ENCODE peak calls at places on chromosomes 11 and 22, in five cellular contexts. R is AG20443; O is posterior vena cava; I is activated naive CD4-positive, alpha-beta T cell treated with Interleukin-2 at 50 U/mL for 16 hours; B is NCI-H2227 treated with DMSO at 0.1 percent for 48 hours. Y is an unnamed sample.
A peak's percentile ranks its signal among the peaks of the same experiment; 100 is the strongest.

GRCh38 chr22:37546436-37547248 is 13.6 kb upstream of the CDC42EP1 start:
- DNase-seq in R (peak; percentile 69), O (peak; percentile 90), I (no peak), B (no peak), Y (peak; percentile 87)

GRCh38 chr11:33182246-33182878 is 21.1 kb upstream of the CSTF3 start:
- DNase-seq in R (no peak), O (no peak), I (no peak), B (no peak), Y (no peak)

GRCh38 chr22:38196791-38197429 is 4.9 kb upstream of the MAFF start:
- DNase-seq in R (no peak), O (peak; percentile 88), I (no peak), B (no peak), Y (no peak)

GRCh38 chr11:4523666-4524065 is 21.3 kb upstream of the OR52M1 start:
- DNase-seq in R (no peak), O (no peak), I (no peak), B (no peak), Y (no peak)

GRCh38 chr11:61699737-61700160 is 19.6 kb downstream of the DAGLA start:
- DNase-seq in R (no peak), O (no peak), I (no peak), B (no peak), Y (no peak)

GRCh38 chr11:12673601-12673923 is 659 bp upstream of the TEAD1 start:
- DNase-seq in R (no peak), O (no peak), I (no peak), B (no peak), Y (no peak)

GRCh38 chr11:65013130-65013691 is 749 bp upstream of the ARL2 start:
- DNase-seq in R (peak; percentile 96), O (peak; percentile 98), I (peak; percentile 92), B (no peak), Y (peak; percentile 82)

GRCh38 chr22:19085233-19086043 is 36.8 kb downstream of the DGCR2 start:
- DNase-seq in R (peak; percentile 61), O (no peak), I (no peak), B (peak; percentile 43), Y (peak; percentile 43)

GRCh38 chr11:1199689-1200610 is 22.9 kb upstream of the MUC5B start:
- DNase-seq in R (no peak), O (peak; percentile 80), I (no peak), B (no peak), Y (no peak)

GRCh38 chr11:126113515-126113957 is 50.9 kb upstream of the CDON start:
- DNase-seq in R (peak; percentile 92), O (peak; percentile 97), I (no peak), B (no peak), Y (peak; percentile 99)

GRCh38 chr22:47814474-47814873 is 1052.0 kb downstream of the TBC1D22A start:
- DNase-seq in R (no peak), O (no peak), I (no peak), B (no peak), Y (no peak)

GRCh38 chr11:122578168-122578825 is 77.2 kb upstream of the UBASH3B start:
- DNase-seq in R (no peak), O (no peak), I (no peak), B (no peak), Y (peak; percentile 10)

GRCh38 chr11:95144313-95145235 is 54.9 kb downstream of the ENDOD1 start:
- DNase-seq in R (no peak), O (no peak), I (no peak), B (no peak), Y (peak; percentile 46)

GRCh38 chr11:111586305-111586915 is 15.8 kb upstream of the SIK2 start:
- DNase-seq in R (peak; percentile 46), O (no peak), I (peak; percentile 27), B (peak; percentile 35), Y (peak; percentile 68)

GRCh38 chr22:23097412-23098229 is 27.3 kb downstream of the GNAZ start:
- DNase-seq in R (no peak), O (no peak), I (no peak), B (no peak), Y (no peak)

GRCh38 chr11:35321532-35322320 is 97.6 kb downstream of the SLC1A2 start:
- DNase-seq in R (peak; percentile 86), O (no peak), I (no peak), B (no peak), Y (peak; percentile 93)

GRCh38 chr22:42717197-42717967 is 3.3 kb downstream of the A4GALT start:
- DNase-seq in R (no peak), O (no peak), I (no peak), B (peak; percentile 9), Y (peak; percentile 45)

GRCh38 chr11:2951235-2952110 is 22.3 kb upstream of the PHLDA2 start:
- DNase-seq in R (peak; percentile 65), O (no peak), I (no peak), B (no peak), Y (peak; percentile 56)

GRCh38 chr11:693415-693831 is 1.6 kb downstream of the DEAF1 start:
- DNase-seq in R (no peak), O (no peak), I (no peak), B (no peak), Y (peak; percentile 31)

GRCh38 chr11:69243496-69244200 is 50.3 kb upstream of the MYEOV start:
- DNase-seq in R (no peak), O (no peak), I (no peak), B (no peak), Y (no peak)

GRCh38 chr11:33724644-33725035 is 11.6 kb downstream of the CD59 start:
- DNase-seq in R (no peak), O (no peak), I (no peak), B (no peak), Y (peak; percentile 77)

GRCh38 chr11:43806976-43807375 is 73.7 kb upstream of the ALKBH3 start:
- DNase-seq in R (no peak), O (no peak), I (no peak), B (no peak), Y (no peak)

GRCh38 chr11:19703211-19703610 is 9.4 kb upstream of the NAV2 start:
- DNase-seq in R (no peak), O (no peak), I (no peak), B (no peak), Y (no peak)

GRCh38 chr11:121614661-121615240 is 162.0 kb upstream of the SORL1-AS1 start:
- DNase-seq in R (no peak), O (no peak), I (no peak), B (no peak), Y (no peak)

GRCh38 chr11:132234878-132235277 is 864.5 kb downstream of the NTM start:
- DNase-seq in R (peak; percentile 39), O (no peak), I (no peak), B (no peak), Y (peak; percentile 44)

GRCh38 chr11:63768232-63769043 is at the start of gene ZFTA:
- DNase-seq in R (peak; percentile 89), O (peak; percentile 86), I (peak; percentile 63), B (peak; percentile 58), Y (peak; percentile 34)

GRCh38 chr11:57323503-57324153 is 1.1 kb downstream of the TNKS1BP1 start:
- DNase-seq in R (peak; percentile 40), O (no peak), I (no peak), B (no peak), Y (peak; percentile 48)

GRCh38 chr11:69637956-69638871 is 2.7 kb upstream of the CCND1 start:
- DNase-seq in R (peak; percentile 75), O (peak; percentile 85), I (no peak), B (no peak), Y (peak; percentile 70)

GRCh38 chr22:41682033-41682807 is 6.4 kb downstream of the SNU13 start:
- DNase-seq in R (peak; percentile 90), O (peak; percentile 95), I (peak; percentile 89), B (peak; percentile 87), Y (peak; percentile 86)

GRCh38 chr11:69107413-69107812 is 48.3 kb upstream of the SMIM38 start:
- DNase-seq in R (no peak), O (no peak), I (no peak), B (no peak), Y (no peak)

GRCh38 chr22:46373838-46374662 is 38.5 kb downstream of the TRMU start:
- DNase-seq in R (no peak), O (no peak), I (peak; percentile 20), B (no peak), Y (no peak)

GRCh38 chr22:36371920-36372319 is 15.8 kb downstream of the MYH9 start:
- DNase-seq in R (no peak), O (no peak), I (no peak), B (no peak), Y (no peak)

GRCh38 chr11:63985812-63986155 is 454 bp upstream of the OTUB1 start:
- DNase-seq in R (peak; percentile 51), O (no peak), I (peak; percentile 77), B (no peak), Y (no peak)